ENCODE peak calls at places on chromosomes 13 and 19, in eight cellular contexts. Q, K, C, E, P, T, W and A are unnamed samples.
A peak's percentile ranks its signal among the peaks of the same experiment; 100 is the strongest.

GRCh38 chr13:55728229-55728628 is 1412.5 kb upstream of the PRR20A start:
- DNase-seq in K (no peak), W (no peak), Q (no peak), C (no peak), P (no peak), T (no peak), E (no peak), A (no peak)

GRCh38 chr13:37617162-37617561 is 18.6 kb upstream of the POSTN start:
- DNase-seq in E (no peak), P (no peak), C (no peak), T (no peak), W (no peak), Q (no peak), K (no peak), A (no peak)

GRCh38 chr19:9720541-9720940 is 45.6 kb upstream of the ZNF562 start:
- DNase-seq in T (no peak), K (no peak), C (no peak), W (no peak), P (no peak), E (no peak), Q (no peak), A (no peak)

GRCh38 chr19:37817180-37817911 is 38.0 kb upstream of the ZNF573 start:
- DNase-seq in E (peak; percentile 92), K (peak; percentile 33), P (peak; percentile 82), T (peak; percentile 61), Q (no peak), C (peak; percentile 81), W (peak; percentile 66), A (peak; percentile 59)

GRCh38 chr13:95745752-95746151 is 68.8 kb downstream of the DNAJC3 start:
- DNase-seq in K (no peak), Q (no peak), T (no peak), E (no peak), C (no peak), P (no peak), W (no peak), A (no peak)

GRCh38 chr13:33229446-33230177 is 55.9 kb downstream of the STARD13 start:
- DNase-seq in T (no peak), K (no peak), E (no peak), P (no peak), W (no peak), C (no peak), Q (no peak), A (no peak)

GRCh38 chr19:58274771-58275199 is 4.0 kb upstream of the ZNF8 start:
- DNase-seq in W (no peak), K (no peak), C (no peak), E (no peak), T (no peak), P (no peak), Q (no peak), A (no peak)

GRCh38 chr19:6576869-6577281 is 14.1 kb downstream of the CD70 start:
- DNase-seq in W (peak; percentile 56), C (no peak), P (no peak), K (no peak), T (no peak), E (no peak), Q (no peak), A (no peak)

GRCh38 chr13:46926856-46927625 is 30.2 kb upstream of the HTR2A start:
- DNase-seq in C (no peak), P (no peak), T (no peak), Q (no peak), K (no peak), E (no peak), W (no peak), A (no peak)

GRCh38 chr13:108927615-108928014 is 298.2 kb downstream of the MYO16 start:
- DNase-seq in K (no peak), P (no peak), T (no peak), E (no peak), C (no peak), Q (no peak), W (no peak), A (no peak)

GRCh38 chr13:26557393-26558073 is at the start of gene WASF3:
- DNase-seq in P (peak; percentile 97), T (peak; percentile 95), K (peak; percentile 94), E (peak; percentile 96), C (peak; percentile 97), Q (no peak), W (peak; percentile 86), A (peak; percentile 87)

GRCh38 chr13:112870062-112870352 is 99.0 kb upstream of the MCF2L start:
- DNase-seq in K (no peak), W (no peak), T (no peak), P (no peak), C (no peak), E (no peak), Q (no peak), A (no peak)

GRCh38 chr19:55605637-55606470 is at the start of gene ZNF865:
- DNase-seq in E (peak; percentile 85), T (peak; percentile 74), K (peak; percentile 77), P (peak; percentile 71), C (peak; percentile 88), W (peak; percentile 86), Q (no peak), A (peak; percentile 88)

DNA sequence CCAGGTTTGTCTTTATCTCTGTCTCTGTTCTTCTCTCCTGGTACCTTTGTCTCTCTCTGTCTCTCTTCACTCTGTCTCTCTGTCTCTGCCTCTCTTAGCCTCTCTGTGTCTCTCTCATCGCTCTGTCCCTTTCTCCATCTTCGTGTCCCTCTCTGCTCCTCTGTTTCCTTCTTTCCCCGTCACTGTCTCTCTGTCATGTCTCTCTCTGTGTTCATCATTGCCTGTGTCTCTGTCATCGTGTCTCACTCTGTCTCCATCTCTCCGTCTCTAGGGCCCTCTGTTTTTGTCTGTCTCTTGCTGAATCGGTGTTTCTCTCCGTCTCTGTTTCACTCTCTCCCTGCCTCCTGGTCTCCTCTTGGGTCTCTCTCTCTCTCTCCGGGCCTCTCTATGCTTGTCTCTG is 2.9 kb upstream of the KCNN4 start:
- DNase-seq in E (no peak), P (no peak), T (no peak), W (no peak), C (no peak), Q (no peak), K (no peak), A (no peak)
- H3K4me1 ChIP-seq in E (no peaks in the 10 kb centered on the region), P (peaks cover 4% of the 10 kb centered on the region), T (no peaks in the 10 kb centered on the region), W (peaks cover 18% of the 10 kb centered on the region), C (peaks cover 68% of the 10 kb centered on the region), Q (peaks cover 45% of the 10 kb centered on the region), K (peaks cover 18% of the 10 kb centered on the region), A (peaks cover 15% of the 10 kb centered on the region)

DNA sequence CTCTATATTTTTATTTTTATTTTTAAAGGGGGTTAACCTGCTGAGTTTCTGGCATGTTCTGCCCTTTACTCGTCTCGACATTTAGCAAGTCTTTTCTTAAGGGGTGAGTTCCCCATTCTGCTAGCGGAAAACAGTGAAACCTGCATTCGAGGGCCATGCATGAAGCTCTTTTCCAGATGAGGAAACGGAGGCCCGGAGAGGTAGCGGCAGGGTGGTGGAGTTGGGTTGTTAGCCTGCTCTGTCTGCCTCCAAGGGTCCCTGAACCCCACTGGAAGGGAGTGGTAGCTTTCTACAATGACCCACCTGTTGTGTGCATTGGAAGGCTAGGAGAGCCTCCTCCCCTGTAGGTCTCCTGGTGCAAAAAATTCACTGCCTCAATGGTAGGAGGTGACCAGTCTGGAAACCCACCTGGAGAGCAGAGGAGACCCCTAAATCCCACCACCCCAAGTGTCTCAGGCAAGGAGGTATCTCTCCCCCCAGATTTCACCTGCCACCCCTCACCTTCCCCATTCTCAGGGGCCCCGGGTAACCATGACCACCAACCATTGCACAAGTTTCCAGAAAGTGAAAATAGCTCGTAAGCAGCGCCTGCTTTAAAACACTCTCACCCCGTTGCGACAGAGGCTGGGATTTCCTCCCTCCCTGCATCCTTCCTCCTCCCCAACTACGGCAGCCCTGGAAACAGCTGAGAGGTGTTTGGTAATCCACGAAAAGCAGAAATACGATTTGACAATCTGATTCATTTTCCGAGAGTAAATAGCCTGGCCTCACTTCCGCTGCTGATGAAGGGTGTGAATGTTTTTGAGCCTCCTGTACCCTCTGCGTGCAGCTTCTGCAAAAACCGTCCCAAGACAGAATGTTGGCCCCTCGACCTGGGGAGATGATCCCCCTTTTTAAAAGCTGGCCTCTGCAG is 3.5 kb downstream of the KLF2 start:
- DNase-seq in K (peak; percentile 73), Q (no peak), E (peak; percentile 75), P (peak; percentile 67), C (peak; percentile 93), T (peak; percentile 72), W (peak; percentile 75), A (peak; percentile 85)
- TF ChIP-seq POLR2A in K (no peak), Q (no peak), E (peak; percentile 25), P (no peak), C (no peak), T (no peak), W (peak; percentile 5), A (no peak)

GRCh38 chr19:49539192-49539952 is 11.6 kb downstream of the RCN3 start:
- DNase-seq in C (no peak), E (no peak), P (no peak), T (no peak), W (no peak), Q (no peak), K (no peak), A (no peak)

GRCh38 chr19:49536921-49537462 is 9.2 kb downstream of the RCN3 start:
- DNase-seq in Q (no peak), T (no peak), W (no peak), P (no peak), C (no peak), E (no peak), K (no peak), A (no peak)

GRCh38 chr19:49541914-49542313 is 14.1 kb downstream of the RCN3 start:
- DNase-seq in E (no peak), T (no peak), P (no peak), C (no peak), K (no peak), Q (no peak), W (no peak), A (no peak)

GRCh38 chr19:49542446-49542845 is 14.6 kb downstream of the RCN3 start:
- DNase-seq in K (no peak), P (no peak), T (no peak), C (no peak), Q (no peak), E (no peak), W (no peak), A (no peak)

DNA sequence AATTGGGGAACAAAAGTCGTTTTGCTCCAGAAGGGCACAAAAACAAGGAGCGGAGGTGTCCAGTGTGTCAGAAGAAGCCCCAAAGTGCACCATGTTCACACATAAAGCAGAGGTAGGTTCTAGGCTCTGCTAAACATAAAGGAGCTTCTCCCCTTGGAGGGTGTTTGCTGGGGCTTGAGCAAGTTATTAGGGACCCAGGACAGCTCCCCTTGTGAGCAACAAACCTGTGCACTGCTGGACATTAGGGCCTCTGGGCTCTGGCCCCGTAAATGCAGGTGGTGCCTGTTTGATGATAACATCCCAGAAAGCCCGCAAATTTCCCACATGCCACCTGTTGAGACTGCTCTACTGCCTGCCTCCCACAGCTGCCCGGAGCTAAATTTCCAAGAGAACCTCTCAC is 10.8 kb downstream of the RCN3 start:
- DNase-seq in E (no peak), K (no peak), T (no peak), W (no peak), Q (no peak), C (no peak), P (no peak), A (no peak)
- H3K36me3 ChIP-seq in E (no peaks in the 10 kb centered on the region), K (peaks cover 54% of the 10 kb centered on the region), T (peaks cover 48% of the 10 kb centered on the region), W (peaks cover 24% of the 10 kb centered on the region), Q (no peaks in the 10 kb centered on the region), C (peaks cover 18% of the 10 kb centered on the region), P (no peaks in the 10 kb centered on the region), A (peaks cover 75% of the 10 kb centered on the region)

DNA sequence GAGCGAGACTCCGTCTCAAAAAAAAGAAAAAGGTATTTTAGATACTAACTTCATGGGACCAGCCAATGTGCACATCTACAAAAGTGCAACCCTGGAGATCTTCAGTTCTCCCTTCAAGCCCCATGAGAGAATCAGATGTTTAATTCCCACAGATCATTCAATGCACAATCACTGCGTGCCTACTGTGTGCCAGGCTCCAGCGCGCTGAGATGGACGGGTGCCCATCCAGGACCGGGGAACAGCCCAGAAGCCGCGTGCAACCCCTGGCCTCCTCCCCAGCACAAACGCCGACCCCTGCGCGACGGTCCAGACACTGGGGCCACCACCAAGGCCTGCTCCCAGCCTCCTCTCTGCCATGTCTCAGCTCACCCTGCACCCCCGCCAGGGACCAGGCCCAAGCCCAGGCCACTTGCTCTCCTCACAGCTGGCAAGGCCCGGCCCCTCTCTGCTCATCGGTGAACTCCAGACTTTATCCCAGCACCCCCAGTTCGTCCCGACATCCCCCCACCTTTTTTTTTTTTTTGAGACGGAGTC is 5.3 kb downstream of the BTBD2 start:
- DNase-seq in P (no peak), Q (no peak), E (no peak), C (no peak), K (no peak), T (no peak), W (no peak), A (no peak)
- H3K4me1 ChIP-seq in P (no peaks in the 10 kb centered on the region), Q (peaks cover 11% of the 10 kb centered on the region), E (peaks cover 7% of the 10 kb centered on the region), C (peaks cover 18% of the 10 kb centered on the region), K (peaks cover 20% of the 10 kb centered on the region), T (no peaks in the 10 kb centered on the region), W (no peaks in the 10 kb centered on the region), A (no peaks in the 10 kb centered on the region)